ENCODE peak calls at places on chromosomes 4 and X, in nine cellular contexts. N is GM23248; A is tibial nerve; L is cardiac muscle cell; Y is activated CD8-positive, alpha-beta memory T cell treated with anti-CD3 and anti-CD28 coated beads, Interleukin-2, amount 10 ng/mL, durations not matched to agents 7 days and 5 days; Q is naive thymus-derived CD4-positive, alpha-beta T cell; W is sciatic nerve; Z is NCI-H1417; V is GM06990. F is an unnamed sample.
A peak's percentile ranks its signal among the peaks of the same experiment; 100 is the strongest.

GRCh38 chr4:89765966-89766365 is 71.0 kb downstream of the SNCA start:
- DNase-seq in Z (no peak), Q (no peak), L (no peak), W (no peak), A (peak; percentile 14), N (peak; percentile 68), Y (no peak), V (no peak), F (no peak)

GRCh38 chr4:103853627-103854026 is 133.8 kb upstream of the TACR3 start:
- DNase-seq in A (no peak), W (no peak), V (no peak), N (peak; percentile 1), Z (no peak), L (no peak), Y (no peak), Q (no peak), F (no peak)

GRCh38 chrX:108439434-108439883 is at the start of gene COL4A5:
- DNase-seq in Z (no peak), L (peak; percentile 92), Q (no peak), W (peak; percentile 56), A (peak; percentile 4), N (peak; percentile 79), Y (no peak), V (peak; percentile 20), F (peak; percentile 2)

GRCh38 chr4:181157647-181158046 is 1085.6 kb upstream of the TENM3 start:
- DNase-seq in L (no peak), W (no peak), A (no peak), Q (no peak), N (no peak), Z (peak; percentile 14), V (no peak), Y (no peak), F (no peak)

GRCh38 chrX:19955306-19955705 is 35.6 kb downstream of the BCLAF3 start:
- DNase-seq in Z (no peak), Y (no peak), L (no peak), A (peak; percentile 5), W (no peak), V (no peak), Q (no peak), N (peak; percentile 4), F (no peak)

GRCh38 chrX:20116575-20117240 is at the start of gene MAP7D2:
- DNase-seq in Q (no peak), W (no peak), Y (no peak), L (peak; percentile 6), Z (no peak), A (no peak), V (no peak), N (peak; percentile 37), F (no peak)

GRCh38 chr4:53854991-53855885 is 209.2 kb downstream of the CHIC2 start:
- DNase-seq in N (peak; percentile 82), L (no peak), V (no peak), W (no peak), Q (no peak), Z (no peak), A (no peak), Y (no peak), F (no peak)

GRCh38 chrX:116317409-116317808 is 119.0 kb upstream of the SLC6A14 start:
- DNase-seq in W (no peak), Q (no peak), Y (no peak), V (no peak), N (peak; percentile 5), L (peak; percentile 49), Z (peak; percentile 32), A (no peak), F (no peak)

GRCh38 chr4:30720021-30720655 is at the start of gene PCDH7:
- DNase-seq in A (no peak), Z (no peak), Y (no peak), L (peak; percentile 69), N (peak; percentile 71), W (no peak), V (peak; percentile 12), Q (no peak), F (no peak)

GRCh38 chr4:83757121-83757621 is 221.3 kb downstream of the GPAT3 start:
- DNase-seq in L (no peak), V (no peak), Y (no peak), N (peak; percentile 60), W (no peak), A (no peak), Z (no peak), Q (no peak), F (no peak)

GRCh38 chr4:76589402-76589801 is 154.4 kb downstream of the SHROOM3 start:
- DNase-seq in Z (no peak), Q (no peak), N (peak; percentile 88), A (no peak), Y (no peak), L (no peak), W (no peak), V (no peak), F (no peak)

GRCh38 chr4:147590249-147590920 is 26.8 kb upstream of the TMEM184C start:
- DNase-seq in A (peak; percentile 88), N (peak; percentile 64), L (peak; percentile 75), V (no peak), Y (peak; percentile 59), Z (peak; percentile 9), Q (no peak), W (peak; percentile 78), F (peak; percentile 73)

GRCh38 chr4:118173126-118173525 is 138.8 kb downstream of the NDST3 start:
- DNase-seq in W (no peak), L (no peak), A (no peak), Z (no peak), Q (no peak), Y (no peak), N (no peak), V (no peak), F (no peak)

GRCh38 chrX:145735036-145735435 is 82.6 kb upstream of the SLITRK2 start:
- DNase-seq in L (no peak), A (no peak), Q (no peak), W (no peak), V (no peak), Y (no peak), N (no peak), Z (no peak), F (no peak)

GRCh38 chr4:1080961-1081688 is 32.2 kb downstream of the RNF212 start:
- DNase-seq in L (no peak), V (no peak), Q (no peak), Z (no peak), Y (no peak), A (no peak), W (no peak), N (peak; percentile 81), F (no peak)

GRCh38 chr4:137664055-137664405 is 131.7 kb upstream of the PCDH18 start:
- DNase-seq in A (no peak), Q (no peak), W (no peak), N (peak; percentile 75), V (no peak), L (no peak), Y (no peak), Z (no peak), F (no peak)

GRCh38 chrX:135327299-135327698 is 18.0 kb downstream of the ETDC start:
- DNase-seq in L (no peak), W (no peak), Z (no peak), V (no peak), A (no peak), Y (no peak), N (peak; percentile 85), Q (no peak), F (no peak)

F was measured in GM12865.